ENCODE peak calls at places on chromosomes 6 and 20, in five cellular contexts. One of them, this sample, is unnamed.
A peak's percentile ranks its signal among the peaks of the same experiment; 100 is the strongest.

GRCh38 chr6:13398421-13398994 is 70.2 kb upstream of the TBC1D7 start:
- DNase-seq in stimulated activated CD4-positive, alpha-beta T cell treated with anti-CD3 and anti-CD28 coated beads, TNF-alpha, amount 100 ng/mL, for 4 hours: no peak
- DNase-seq in EH: no peak
- DNase-seq in HEK293T: peak; percentile 26
- DNase-seq in NCI-H1048: no peak
- DNase-seq in this sample: no peak

GRCh38 chr6:108771421-108771820 is 76.8 kb upstream of the ARMC2 start:
- DNase-seq in NCI-H1048: no peak
- DNase-seq in stimulated activated CD4-positive, alpha-beta T cell treated with anti-CD3 and anti-CD28 coated beads, TNF-alpha, amount 100 ng/mL, for 4 hours: no peak
- DNase-seq in HEK293T: no peak
- DNase-seq in EH: peak; percentile 15
- DNase-seq in this sample: no peak

GRCh38 chr20:51732454-51732791 is 35.8 kb downstream of the ATP9A start:
- DNase-seq in stimulated activated CD4-positive, alpha-beta T cell treated with anti-CD3 and anti-CD28 coated beads, TNF-alpha, amount 100 ng/mL, for 4 hours: no peak
- DNase-seq in NCI-H1048: no peak
- DNase-seq in HEK293T: no peak
- DNase-seq in EH: peak; percentile 65
- DNase-seq in this sample: no peak

GRCh38 chr6:105835373-105835772 is 250.8 kb upstream of the PRDM1 start:
- DNase-seq in HEK293T: peak; percentile 53
- DNase-seq in EH: peak; percentile 40
- DNase-seq in stimulated activated CD4-positive, alpha-beta T cell treated with anti-CD3 and anti-CD28 coated beads, TNF-alpha, amount 100 ng/mL, for 4 hours: no peak
- DNase-seq in NCI-H1048: no peak
- DNase-seq in this sample: no peak

GRCh38 chr6:53524455-53524815 is 20.5 kb downstream of the GCLC start:
- DNase-seq in EH: peak; percentile 84
- DNase-seq in NCI-H1048: no peak
- DNase-seq in HEK293T: no peak
- DNase-seq in stimulated activated CD4-positive, alpha-beta T cell treated with anti-CD3 and anti-CD28 coated beads, TNF-alpha, amount 100 ng/mL, for 4 hours: no peak
- DNase-seq in this sample: no peak

GRCh38 chr6:139588076-139588639 is 213.7 kb upstream of the CITED2 start:
- DNase-seq in stimulated activated CD4-positive, alpha-beta T cell treated with anti-CD3 and anti-CD28 coated beads, TNF-alpha, amount 100 ng/mL, for 4 hours: no peak
- DNase-seq in NCI-H1048: peak; percentile 7
- DNase-seq in HEK293T: peak; percentile 40
- DNase-seq in EH: peak; percentile 68
- DNase-seq in this sample: no peak

GRCh38 chr6:96963809-96964208 is 39.3 kb downstream of the KLHL32 start:
- DNase-seq in HEK293T: no peak
- DNase-seq in EH: no peak
- DNase-seq in NCI-H1048: no peak
- DNase-seq in stimulated activated CD4-positive, alpha-beta T cell treated with anti-CD3 and anti-CD28 coated beads, TNF-alpha, amount 100 ng/mL, for 4 hours: no peak
- DNase-seq in this sample: no peak

GRCh38 chr6:135085700-135086413 is 31.2 kb upstream of the HBS1L start:
- DNase-seq in NCI-H1048: no peak
- DNase-seq in stimulated activated CD4-positive, alpha-beta T cell treated with anti-CD3 and anti-CD28 coated beads, TNF-alpha, amount 100 ng/mL, for 4 hours: no peak
- DNase-seq in HEK293T: no peak
- DNase-seq in EH: no peak
- DNase-seq in this sample: no peak

GRCh38 chr6:116386581-116387299 is 16.0 kb downstream of the DSE start:
- DNase-seq in EH: peak; percentile 84
- DNase-seq in HEK293T: no peak
- DNase-seq in stimulated activated CD4-positive, alpha-beta T cell treated with anti-CD3 and anti-CD28 coated beads, TNF-alpha, amount 100 ng/mL, for 4 hours: no peak
- DNase-seq in NCI-H1048: no peak
- DNase-seq in this sample: no peak

GRCh38 chr6:3251462-3252314 is 7.1 kb upstream of the PSMG4 start:
- DNase-seq in NCI-H1048: peak; percentile 78
- DNase-seq in stimulated activated CD4-positive, alpha-beta T cell treated with anti-CD3 and anti-CD28 coated beads, TNF-alpha, amount 100 ng/mL, for 4 hours: peak; percentile 68
- DNase-seq in EH: peak; percentile 85
- DNase-seq in HEK293T: peak; percentile 88
- DNase-seq in this sample: peak; percentile 61

GRCh38 chr20:46022411-46023147 is 6.4 kb upstream of the SLC12A5 start:
- DNase-seq in NCI-H1048: no peak
- DNase-seq in HEK293T: peak; percentile 48
- DNase-seq in stimulated activated CD4-positive, alpha-beta T cell treated with anti-CD3 and anti-CD28 coated beads, TNF-alpha, amount 100 ng/mL, for 4 hours: peak; percentile 63
- DNase-seq in EH: peak; percentile 30
- DNase-seq in this sample: peak; percentile 48

GRCh38 chr6:31363809-31364208 is 6.8 kb upstream of the HLA-B start:
- DNase-seq in EH: no peak
- DNase-seq in stimulated activated CD4-positive, alpha-beta T cell treated with anti-CD3 and anti-CD28 coated beads, TNF-alpha, amount 100 ng/mL, for 4 hours: no peak
- DNase-seq in HEK293T: no peak
- DNase-seq in NCI-H1048: no peak
- DNase-seq in this sample: no peak

GRCh38 chr6:366972-367794 is 24.4 kb upstream of the IRF4 start:
- DNase-seq in EH: no peak
- DNase-seq in stimulated activated CD4-positive, alpha-beta T cell treated with anti-CD3 and anti-CD28 coated beads, TNF-alpha, amount 100 ng/mL, for 4 hours: no peak
- DNase-seq in HEK293T: no peak
- DNase-seq in NCI-H1048: no peak
- DNase-seq in this sample: no peak

GRCh38 chr6:48610846-48611245 is 499.8 kb upstream of the PTCHD4 start:
- DNase-seq in HEK293T: no peak
- DNase-seq in stimulated activated CD4-positive, alpha-beta T cell treated with anti-CD3 and anti-CD28 coated beads, TNF-alpha, amount 100 ng/mL, for 4 hours: no peak
- DNase-seq in EH: peak; percentile 3
- DNase-seq in NCI-H1048: no peak
- DNase-seq in this sample: no peak

GRCh38 chr6:79943133-79943532 is 4.2 kb downstream of the ELOVL4 start:
- DNase-seq in EH: no peak
- DNase-seq in HEK293T: no peak
- DNase-seq in NCI-H1048: no peak
- DNase-seq in stimulated activated CD4-positive, alpha-beta T cell treated with anti-CD3 and anti-CD28 coated beads, TNF-alpha, amount 100 ng/mL, for 4 hours: no peak
- DNase-seq in this sample: no peak

GRCh38 chr6:107716688-107717089 is 107.4 kb downstream of the SCML4 start:
- DNase-seq in NCI-H1048: no peak
- DNase-seq in HEK293T: peak; percentile 24
- DNase-seq in stimulated activated CD4-positive, alpha-beta T cell treated with anti-CD3 and anti-CD28 coated beads, TNF-alpha, amount 100 ng/mL, for 4 hours: no peak
- DNase-seq in EH: peak; percentile 48
- DNase-seq in this sample: peak; percentile 67

GRCh38 chr6:118801257-118801656 is 92.7 kb upstream of the ASF1A start:
- DNase-seq in HEK293T: no peak
- DNase-seq in EH: no peak
- DNase-seq in stimulated activated CD4-positive, alpha-beta T cell treated with anti-CD3 and anti-CD28 coated beads, TNF-alpha, amount 100 ng/mL, for 4 hours: no peak
- DNase-seq in NCI-H1048: no peak
- DNase-seq in this sample: no peak

GRCh38 chr20:48709744-48710143 is 118.1 kb downstream of the PREX1 start:
- DNase-seq in NCI-H1048: no peak
- DNase-seq in stimulated activated CD4-positive, alpha-beta T cell treated with anti-CD3 and anti-CD28 coated beads, TNF-alpha, amount 100 ng/mL, for 4 hours: no peak
- DNase-seq in HEK293T: no peak
- DNase-seq in EH: no peak
- DNase-seq in this sample: no peak

GRCh38 chr6:85453052-85453451 is 3.2 kb downstream of the NT5E start:
- DNase-seq in NCI-H1048: no peak
- DNase-seq in EH: no peak
- DNase-seq in stimulated activated CD4-positive, alpha-beta T cell treated with anti-CD3 and anti-CD28 coated beads, TNF-alpha, amount 100 ng/mL, for 4 hours: no peak
- DNase-seq in HEK293T: no peak
- DNase-seq in this sample: no peak

GRCh38 chr6:63923139-63923739 is 287.6 kb downstream of the PHF3 start:
- DNase-seq in HEK293T: peak; percentile 40
- DNase-seq in stimulated activated CD4-positive, alpha-beta T cell treated with anti-CD3 and anti-CD28 coated beads, TNF-alpha, amount 100 ng/mL, for 4 hours: no peak
- DNase-seq in EH: peak; percentile 21
- DNase-seq in NCI-H1048: peak; percentile 8
- DNase-seq in this sample: no peak

This sample was measured in stimulated activated naive B cell treated with anti-CD40 and anti-IgM and Interleukin-4, amounts not matched to agents 10 μg/mL and 1 μg/mL and 100 μg/mL, for 72 hours.